ENCODE peak calls at places on chromosomes 13 and 19, in seven cellular contexts. S, B, N, F, Y, A and T are unnamed samples.

GRCh38 chr13:23739597-23739996 is 149.6 kb downstream of the MIPEP start:
- DNase-seq in F (peak), N (no peak), A (no peak), B (no peak), Y (no peak), S (no peak), T (no peak)

GRCh38 chr13:66365101-66365500 is 865.0 kb downstream of the PCDH9 start:
- DNase-seq in B (no peak), S (no peak), N (no peak), F (no peak), A (no peak), Y (no peak), T (no peak)

GRCh38 chr19:35107541-35107939 is 8.1 kb upstream of the FXYD3 start:
- DNase-seq in F (peak), B (peak), S (peak), N (no peak), A (no peak), Y (no peak), T (no peak)

GRCh38 chr13:99151516-99151915 is 49.1 kb upstream of the UBAC2 start:
- DNase-seq in N (no peak), F (peak), A (no peak), S (no peak), Y (no peak), B (no peak), T (no peak)

GRCh38 chr13:98405107-98405571 is 171.8 kb downstream of the STK24 start:
- DNase-seq in A (peak), F (peak), Y (no peak), S (peak), B (no peak), N (no peak), T (no peak)

GRCh38 chr19:58003153-58003828 is 671 bp upstream of the ZNF606 start:
- DNase-seq in Y (no peak), B (no peak), N (peak), F (no peak), S (no peak), A (no peak), T (no peak)

GRCh38 chr13:45951724-45952123 is 100.2 kb upstream of the SIAH3 start:
- DNase-seq in Y (no peak), F (peak), B (no peak), S (no peak), A (no peak), N (no peak), T (no peak)

GRCh38 chr13:29457299-29457698 is 138.2 kb downstream of the SLC7A1 start:
- DNase-seq in S (no peak), Y (no peak), N (no peak), F (peak), A (no peak), B (peak), T (no peak)

GRCh38 chr19:7772752-7773291 is 9.8 kb downstream of the CLEC4M start:
- DNase-seq in F (peak), N (no peak), Y (no peak), A (no peak), S (no peak), B (no peak), T (peak)

GRCh38 chr19:31349160-31349881 is at the start of gene TSHZ3:
- DNase-seq in A (peak), F (peak), Y (peak), S (peak), B (peak), N (peak), T (no peak)

GRCh38 chr13:40343550-40344269 is 322.7 kb downstream of the FOXO1 start:
- DNase-seq in F (no peak), Y (no peak), B (no peak), S (no peak), N (no peak), A (no peak), T (no peak)

GRCh38 chr13:98986226-98986846 is 8.5 kb upstream of the DOCK9 start:
- DNase-seq in A (no peak), F (no peak), N (no peak), S (no peak), Y (no peak), B (no peak), T (no peak)

GRCh38 chr13:114149774-114150740 is 17.6 kb upstream of the RASA3 start:
- DNase-seq in N (no peak), F (no peak), B (no peak), A (no peak), Y (no peak), S (no peak), T (no peak)

GRCh38 chr13:39600766-39601165 is 2.2 kb downstream of the LHFPL6 start:
- DNase-seq in S (peak), N (peak), B (no peak), F (peak), Y (no peak), A (no peak), T (no peak)

GRCh38 chr13:72379581-72379980 is 347.8 kb downstream of the MZT1 start:
- DNase-seq in A (no peak), N (no peak), B (no peak), S (no peak), F (no peak), Y (no peak), T (no peak)

GRCh38 chr19:45615795-45616708 is 14.0 kb upstream of the GPR4 start:
- DNase-seq in B (peak), S (peak), Y (peak), A (peak), N (peak), F (peak), T (peak)

GRCh38 chr19:46241676-46242075 is 12.1 kb downstream of the IGFL1 start:
- DNase-seq in B (no peak), A (no peak), F (no peak), S (no peak), Y (no peak), N (no peak), T (no peak)

GRCh38 chr19:1250374-1251232 is 2.2 kb downstream of the MIDN start:
- DNase-seq in A (peak), N (peak), F (peak), Y (peak), B (peak), S (peak), T (no peak)

GRCh38 chr19:10769533-10770491 is 51.9 kb downstream of the DNM2 start:
- DNase-seq in S (no peak), A (no peak), N (peak), B (no peak), F (peak), Y (peak), T (no peak)

GRCh38 chr13:108919036-108919907 is 289.9 kb downstream of the MYO16 start:
- DNase-seq in B (no peak), F (no peak), A (no peak), Y (no peak), S (no peak), N (no peak), T (no peak)

GRCh38 chr13:96880419-96880818 is 113.9 kb downstream of the OXGR1 start:
- DNase-seq in Y (no peak), F (no peak), A (no peak), S (no peak), B (no peak), N (no peak), T (no peak)

GRCh38 chr13:24500977-24501376 is 11.6 kb downstream of the PARP4 start:
- DNase-seq in S (no peak), A (no peak), F (peak), B (no peak), N (no peak), Y (no peak), T (no peak)

GRCh38 chr13:63088226-63088625 is 1672.6 kb upstream of the PCDH20 start:
- DNase-seq in B (no peak), A (no peak), S (no peak), N (no peak), Y (no peak), F (peak), T (no peak)

GRCh38 chr13:114140909-114141255 is 8.5 kb upstream of the RASA3 start:
- DNase-seq in F (no peak), A (no peak), Y (no peak), B (no peak), S (no peak), N (no peak), T (no peak)

GRCh38 chr19:48171584-48172170 is 1.2 kb downstream of the ZSWIM9 start:
- DNase-seq in N (no peak), F (no peak), Y (peak), A (no peak), S (no peak), B (no peak), T (no peak)

GRCh38 chr19:45215391-45216191 is 29.6 kb downstream of the EXOC3L2 start:
- DNase-seq in B (no peak), A (no peak), Y (no peak), F (no peak), S (peak), N (peak), T (no peak)

GRCh38 chr13:110915874-110916670 is 1.2 kb upstream of the ANKRD10 start:
- DNase-seq in Y (no peak), A (no peak), S (no peak), B (no peak), N (no peak), F (peak), T (no peak)

GRCh38 chr19:2215281-2215751 is 20.8 kb downstream of the PLEKHJ1 start:
- DNase-seq in Y (no peak), B (no peak), N (no peak), F (no peak), S (no peak), A (no peak), T (no peak)

GRCh38 chr19:57269515-57270250 is 10.6 kb upstream of the ZNF460 start:
- DNase-seq in Y (no peak), N (no peak), B (peak), S (no peak), A (no peak), F (peak), T (no peak)

GRCh38 chr13:48904668-48905290 is 70.9 kb upstream of the FNDC3A start:
- DNase-seq in N (no peak), Y (no peak), F (no peak), S (no peak), A (no peak), B (no peak), T (no peak)

GRCh38 chr19:15378529-15379082 is 981 bp downstream of the AKAP8 start:
- DNase-seq in Y (peak), B (peak), A (peak), F (peak), S (peak), N (no peak), T (peak)